ENCODE peak calls at places on chromosome 20, in eight cellular contexts. J is GM20000, T is hepatocyte, N is osteocyte, P is choroid plexus epithelial cell, Q is fibroblast of lung, U is IMR-90, K is A549. S is an unnamed sample.

GRCh38 chr20:34949120-34949519 is 6.5 kb downstream of the GSS start:
- DNase-seq in J (no peak), T (no peak), Q (no peak), K (no peak), P (no peak), U (no peak), N (no peak), S (no peak)

GRCh38 chr20:56843817-56844216 is 214.7 kb downstream of the TFAP2C start:
- DNase-seq in P (peak), J (no peak), N (no peak), K (peak), Q (no peak), U (no peak), T (peak), S (no peak)

GRCh38 chr20:50283922-50284810 is 93.5 kb downstream of the CEBPB start:
- DNase-seq in T (peak), N (no peak), P (peak), Q (no peak), J (no peak), U (peak), K (peak), S (no peak)

GRCh38 chr20:16405254-16405653 is 168.0 kb downstream of the KIF16B start:
- DNase-seq in P (no peak), K (no peak), N (no peak), J (no peak), T (no peak), U (no peak), Q (no peak), S (no peak)

GRCh38 chr20:10131612-10132345 is 86.9 kb upstream of the SNAP25 start:
- DNase-seq in Q (peak), U (peak), J (no peak), K (peak), T (peak), P (peak), N (no peak), S (no peak)

GRCh38 chr20:25149986-25150385 is 45.5 kb upstream of the ENTPD6 start:
- DNase-seq in T (no peak), K (no peak), Q (no peak), P (no peak), J (no peak), U (no peak), N (no peak), S (no peak)

GRCh38 chr20:346640-347316 is at the start of gene NRSN2:
- DNase-seq in T (peak), J (peak), Q (peak), N (peak), U (peak), P (peak), K (peak), S (peak)

GRCh38 chr20:1185316-1185741 is 548 bp upstream of the TMEM74B start:
- DNase-seq in U (no peak), K (no peak), T (peak), N (no peak), P (no peak), J (peak), Q (no peak), S (peak)

GRCh38 chr20:50272413-50273120 is 81.9 kb downstream of the CEBPB start:
- DNase-seq in T (no peak), K (no peak), J (no peak), P (no peak), U (no peak), N (no peak), Q (no peak), S (no peak)

GRCh38 chr20:53409177-53409576 is 184.5 kb downstream of the ZNF217 start:
- DNase-seq in J (no peak), T (no peak), K (no peak), P (no peak), N (no peak), Q (no peak), U (no peak), S (no peak)

GRCh38 chr20:6708010-6708409 is 59.5 kb upstream of the BMP2 start:
- DNase-seq in K (no peak), U (peak), J (no peak), P (peak), N (no peak), T (peak), Q (peak), S (no peak)

GRCh38 chr20:9408422-9409300 is 105.7 kb upstream of the LAMP5 start:
- DNase-seq in U (peak), N (no peak), T (no peak), Q (peak), P (peak), K (no peak), J (no peak), S (no peak)

GRCh38 chr20:35181731-35182130 is 9.9 kb downstream of the PROCR start:
- DNase-seq in J (no peak), U (peak), N (no peak), Q (peak), T (no peak), K (no peak), P (peak), S (no peak)

GRCh38 chr20:63264519-63264918 is 8.1 kb upstream of the ARFGAP1 start:
- DNase-seq in U (no peak), J (no peak), P (no peak), Q (no peak), T (no peak), K (no peak), N (no peak), S (no peak)

GRCh38 chr20:25237610-25238318 is 10.1 kb upstream of the PYGB start:
- DNase-seq in T (peak), N (peak), Q (peak), U (peak), K (peak), J (no peak), P (peak), S (peak)

GRCh38 chr20:62155428-62156253 is 12.1 kb downstream of the SS18L1 start:
- DNase-seq in U (peak), J (no peak), N (no peak), T (no peak), Q (no peak), P (no peak), K (no peak), S (no peak)
- TF ChIP-seq CTCF in U (no peak), J (no peak), N (no peak), T (no peak), Q (no peak), P (no peak), K (no peak), S (no peak)

GRCh38 chr20:41750137-41750536 is 132.0 kb upstream of the CHD6 start:
- DNase-seq in Q (no peak), T (no peak), N (peak), J (no peak), P (no peak), U (no peak), K (no peak), S (no peak)

GRCh38 chr20:41748756-41749582 is 130.8 kb upstream of the CHD6 start:
- DNase-seq in U (no peak), T (no peak), J (no peak), K (no peak), P (no peak), Q (no peak), N (peak), S (no peak)

GRCh38 chr20:41747226-41747625 is 129.0 kb upstream of the CHD6 start:
- DNase-seq in Q (no peak), N (peak), T (no peak), K (no peak), J (no peak), P (no peak), U (no peak), S (no peak)

GRCh38 chr20:41748051-41748450 is 129.9 kb upstream of the CHD6 start:
- DNase-seq in N (peak), K (no peak), J (no peak), U (no peak), P (no peak), Q (no peak), T (no peak), S (no peak)

GRCh38 chr20:41746635-41747034 is 128.5 kb upstream of the CHD6 start:
- DNase-seq in K (no peak), J (no peak), N (peak), Q (no peak), T (no peak), U (no peak), P (no peak), S (no peak)
- TF ChIP-seq CTCF in K (no peak), J (no peak), N (no peak), Q (no peak), T (peak), U (no peak), P (no peak), S (no peak)

GRCh38 chr20:18258126-18258860 is 30.0 kb upstream of the ZNF133 start:
- DNase-seq in J (no peak), T (no peak), Q (no peak), K (peak), U (no peak), P (no peak), N (no peak), S (no peak)
- TF ChIP-seq CTCF in J (no peak), T (no peak), Q (no peak), K (peak), U (no peak), P (peak), N (no peak), S (no peak)

GRCh38 chr20:36925234-36925633 is 26.3 kb downstream of the SAMHD1 start:
- DNase-seq in J (no peak), T (no peak), N (no peak), U (no peak), Q (no peak), K (no peak), P (no peak), S (no peak)
- TF ChIP-seq CTCF in J (no peak), T (no peak), N (no peak), U (no peak), Q (no peak), K (no peak), P (no peak), S (no peak)

DNA sequence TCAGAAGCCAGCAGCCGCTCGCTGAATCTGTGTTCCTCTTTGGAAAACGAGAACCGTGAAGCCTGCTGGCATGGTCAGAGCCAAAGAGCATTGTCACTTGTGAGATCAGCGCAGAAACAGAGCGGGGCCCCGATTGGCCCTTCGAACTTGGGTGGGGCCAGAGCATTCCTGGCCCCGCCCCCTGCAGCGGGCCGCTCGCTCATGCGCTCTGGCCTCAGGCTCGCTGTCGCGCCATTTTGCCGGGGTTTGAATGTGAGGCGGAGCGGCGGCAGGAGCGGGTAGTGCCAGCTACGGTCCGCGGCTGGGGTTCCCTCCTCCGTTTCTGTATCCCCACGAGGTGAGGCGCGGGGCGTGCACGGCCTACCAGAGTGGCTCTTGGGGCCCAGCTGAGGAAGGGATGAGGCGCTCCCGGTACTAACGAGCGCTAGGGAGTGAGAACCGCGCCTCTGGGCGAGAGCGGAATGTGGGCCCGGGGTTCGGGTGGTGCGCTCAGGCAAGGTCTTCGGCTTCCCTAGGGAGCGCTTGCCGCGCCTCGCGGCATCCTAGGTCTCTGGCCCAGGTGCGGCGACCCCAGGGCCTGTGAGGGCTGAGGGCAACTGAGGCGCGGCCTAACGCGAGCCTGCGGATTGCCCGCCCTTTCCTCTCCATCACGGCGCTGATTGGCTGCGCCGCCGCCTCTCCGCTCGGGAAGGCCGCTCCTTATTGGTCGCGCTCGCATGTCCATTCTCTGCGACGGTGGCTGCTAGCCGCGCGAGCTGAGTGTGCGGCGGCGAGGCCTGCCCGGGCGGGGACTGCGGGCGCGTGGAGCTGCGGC is at the start of gene CSE1L:
- DNase-seq in N (peak), Q (peak), J (peak), K (peak), U (peak), P (peak), T (peak), S (peak)
- TF ChIP-seq CTCF in N (no peak), Q (no peak), J (no peak), K (no peak), U (no peak), P (no peak), T (no peak), S (no peak)

DNA sequence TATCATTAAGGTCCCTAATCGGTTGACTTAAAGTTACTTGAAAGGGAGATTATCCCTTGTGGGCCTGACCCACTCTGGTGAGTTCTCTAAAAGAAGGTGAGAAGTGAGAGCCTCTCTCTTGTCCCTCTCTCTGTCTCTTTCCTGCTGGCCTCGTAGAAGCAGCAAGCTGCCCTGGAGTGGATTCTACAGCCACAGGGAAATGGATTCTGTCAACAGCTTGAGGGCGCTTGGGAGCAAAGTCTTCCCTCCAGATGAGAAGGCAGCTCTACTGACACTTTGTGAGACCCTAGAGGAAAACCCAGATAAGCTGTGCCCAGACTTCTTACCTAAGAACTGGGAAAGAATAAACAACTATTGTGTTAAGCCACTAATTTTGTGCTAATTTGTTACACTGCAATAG is 40.0 kb downstream of the ANKRD60 start:
- DNase-seq in K (no peak), J (no peak), N (no peak), T (no peak), Q (no peak), P (no peak), U (no peak), S (no peak)
- TF ChIP-seq CTCF in K (no peak), J (no peak), N (peak), T (peak), Q (no peak), P (peak), U (no peak), S (no peak)